ENCODE peak calls at places on chromosomes 3 and 15, in eight cellular contexts. One of them, this sample, is unnamed.

GRCh38 chr3:141489184-141489583 is 2.4 kb downstream of the RASA2 start:
- DNase-seq in NCI-H460: no peak
- DNase-seq in Caco-2: no peak
- DNase-seq in NCI-H1105 treated with DMSO at 0.1 percent for 48 hours: no peak
- DNase-seq in heart left ventricle: no peak
- DNase-seq in tibial artery: no peak
- DNase-seq in fibroblast of pulmonary artery: no peak
- DNase-seq in AG08396: no peak
- DNase-seq in this sample: no peak

GRCh38 chr3:163347944-163348343 is 1730.4 kb downstream of the SI start:
- DNase-seq in NCI-H460: no peak
- DNase-seq in Caco-2: no peak
- DNase-seq in NCI-H1105 treated with DMSO at 0.1 percent for 48 hours: no peak
- DNase-seq in heart left ventricle: no peak
- DNase-seq in tibial artery: no peak
- DNase-seq in fibroblast of pulmonary artery: peak; percentile 5
- DNase-seq in AG08396: no peak
- DNase-seq in this sample: no peak

GRCh38 chr3:122409392-122409791 is 6.5 kb downstream of the WDR5B start:
- DNase-seq in NCI-H460: no peak
- DNase-seq in Caco-2: no peak
- DNase-seq in NCI-H1105 treated with DMSO at 0.1 percent for 48 hours: no peak
- DNase-seq in heart left ventricle: no peak
- DNase-seq in tibial artery: no peak
- DNase-seq in fibroblast of pulmonary artery: no peak
- DNase-seq in AG08396: no peak
- DNase-seq in this sample: no peak

GRCh38 chr3:69913422-69913821 is 86.1 kb upstream of the SAMMSON start:
- DNase-seq in NCI-H460: no peak
- DNase-seq in Caco-2: no peak
- DNase-seq in NCI-H1105 treated with DMSO at 0.1 percent for 48 hours: no peak
- DNase-seq in heart left ventricle: no peak
- DNase-seq in tibial artery: no peak
- DNase-seq in fibroblast of pulmonary artery: no peak
- DNase-seq in AG08396: no peak
- DNase-seq in this sample: no peak

GRCh38 chr3:107969994-107970896 is 120.6 kb downstream of the CD47 start:
- DNase-seq in NCI-H460: no peak
- DNase-seq in Caco-2: no peak
- DNase-seq in NCI-H1105 treated with DMSO at 0.1 percent for 48 hours: peak; percentile 69
- DNase-seq in heart left ventricle: no peak
- DNase-seq in tibial artery: no peak
- DNase-seq in fibroblast of pulmonary artery: peak; percentile 98
- DNase-seq in AG08396: no peak
- DNase-seq in this sample: no peak

GRCh38 chr3:17310983-17311382 is 426.2 kb downstream of the PLCL2 start:
- DNase-seq in NCI-H460: no peak
- DNase-seq in Caco-2: no peak
- DNase-seq in NCI-H1105 treated with DMSO at 0.1 percent for 48 hours: no peak
- DNase-seq in heart left ventricle: no peak
- DNase-seq in tibial artery: no peak
- DNase-seq in fibroblast of pulmonary artery: no peak
- DNase-seq in AG08396: no peak
- DNase-seq in this sample: no peak

GRCh38 chr3:18888370-18888769 is 259.9 kb upstream of the KCNH8 start:
- DNase-seq in NCI-H460: no peak
- DNase-seq in Caco-2: no peak
- DNase-seq in NCI-H1105 treated with DMSO at 0.1 percent for 48 hours: no peak
- DNase-seq in heart left ventricle: no peak
- DNase-seq in tibial artery: no peak
- DNase-seq in fibroblast of pulmonary artery: no peak
- DNase-seq in AG08396: no peak
- DNase-seq in this sample: no peak

GRCh38 chr3:45497963-45498362 is 96.6 kb upstream of the LIMD1 start:
- DNase-seq in NCI-H460: no peak
- DNase-seq in Caco-2: no peak
- DNase-seq in NCI-H1105 treated with DMSO at 0.1 percent for 48 hours: no peak
- DNase-seq in heart left ventricle: no peak
- DNase-seq in tibial artery: no peak
- DNase-seq in fibroblast of pulmonary artery: no peak
- DNase-seq in AG08396: no peak
- DNase-seq in this sample: no peak

GRCh38 chr15:80530737-80531365 is 126.7 kb downstream of the ARNT2 start:
- DNase-seq in NCI-H460: no peak
- DNase-seq in Caco-2: no peak
- DNase-seq in NCI-H1105 treated with DMSO at 0.1 percent for 48 hours: no peak
- DNase-seq in heart left ventricle: no peak
- DNase-seq in tibial artery: no peak
- DNase-seq in fibroblast of pulmonary artery: peak; percentile 59
- DNase-seq in AG08396: no peak
- DNase-seq in this sample: no peak

GRCh38 chr3:112637700-112638099 is 3.2 kb downstream of the CCDC80 start:
- DNase-seq in NCI-H460: no peak
- DNase-seq in Caco-2: no peak
- DNase-seq in NCI-H1105 treated with DMSO at 0.1 percent for 48 hours: no peak
- DNase-seq in heart left ventricle: no peak
- DNase-seq in tibial artery: no peak
- DNase-seq in fibroblast of pulmonary artery: no peak
- DNase-seq in AG08396: no peak
- DNase-seq in this sample: no peak

GRCh38 chr3:46052531-46052930 is 25.2 kb upstream of the XCR1 start:
- DNase-seq in NCI-H460: no peak
- DNase-seq in Caco-2: no peak
- DNase-seq in NCI-H1105 treated with DMSO at 0.1 percent for 48 hours: no peak
- DNase-seq in heart left ventricle: no peak
- DNase-seq in tibial artery: no peak
- DNase-seq in fibroblast of pulmonary artery: no peak
- DNase-seq in AG08396: no peak
- DNase-seq in this sample: no peak

GRCh38 chr3:174397848-174398247 is 461.3 kb upstream of the NAALADL2 start:
- DNase-seq in NCI-H460: no peak
- DNase-seq in Caco-2: peak; percentile 39
- DNase-seq in NCI-H1105 treated with DMSO at 0.1 percent for 48 hours: peak; percentile 12
- DNase-seq in heart left ventricle: no peak
- DNase-seq in tibial artery: no peak
- DNase-seq in fibroblast of pulmonary artery: peak; percentile 73
- DNase-seq in AG08396: peak; percentile 9
- DNase-seq in this sample: no peak

GRCh38 chr3:159763466-159764210 is 225.0 kb upstream of the IL12A start:
- DNase-seq in NCI-H460: peak; percentile 64
- DNase-seq in Caco-2: peak; percentile 91
- DNase-seq in NCI-H1105 treated with DMSO at 0.1 percent for 48 hours: peak; percentile 97
- DNase-seq in heart left ventricle: peak; percentile 89
- DNase-seq in tibial artery: peak; percentile 91
- DNase-seq in fibroblast of pulmonary artery: peak; percentile 78
- DNase-seq in AG08396: peak; percentile 90
- DNase-seq in this sample: peak; percentile 67

GRCh38 chr15:84883433-84883832 is 1.0 kb upstream of the SLC28A1 start:
- DNase-seq in NCI-H460: no peak
- DNase-seq in Caco-2: peak; percentile 19
- DNase-seq in NCI-H1105 treated with DMSO at 0.1 percent for 48 hours: no peak
- DNase-seq in heart left ventricle: no peak
- DNase-seq in tibial artery: no peak
- DNase-seq in fibroblast of pulmonary artery: peak; percentile 38
- DNase-seq in AG08396: no peak
- DNase-seq in this sample: no peak

GRCh38 chr3:184381261-184382224 is 1.7 kb downstream of the CHRD start:
- DNase-seq in NCI-H460: no peak
- DNase-seq in Caco-2: no peak
- DNase-seq in NCI-H1105 treated with DMSO at 0.1 percent for 48 hours: no peak
- DNase-seq in heart left ventricle: peak; percentile 78
- DNase-seq in tibial artery: peak; percentile 83
- DNase-seq in fibroblast of pulmonary artery: no peak
- DNase-seq in AG08396: no peak
- DNase-seq in this sample: no peak

GRCh38 chr3:113783980-113784379 is 37.1 kb downstream of the ATP6V1A start:
- DNase-seq in NCI-H460: no peak
- DNase-seq in Caco-2: no peak
- DNase-seq in NCI-H1105 treated with DMSO at 0.1 percent for 48 hours: no peak
- DNase-seq in heart left ventricle: no peak
- DNase-seq in tibial artery: no peak
- DNase-seq in fibroblast of pulmonary artery: peak; percentile 71
- DNase-seq in AG08396: no peak
- DNase-seq in this sample: no peak

GRCh38 chr3:58424613-58425012 is 9.0 kb downstream of the PDHB start:
- DNase-seq in NCI-H460: no peak
- DNase-seq in Caco-2: no peak
- DNase-seq in NCI-H1105 treated with DMSO at 0.1 percent for 48 hours: no peak
- DNase-seq in heart left ventricle: no peak
- DNase-seq in tibial artery: no peak
- DNase-seq in fibroblast of pulmonary artery: no peak
- DNase-seq in AG08396: no peak
- DNase-seq in this sample: no peak

GRCh38 chr15:66068801-66069200 is 184.7 kb downstream of the MEGF11 start:
- DNase-seq in NCI-H460: no peak
- DNase-seq in Caco-2: no peak
- DNase-seq in NCI-H1105 treated with DMSO at 0.1 percent for 48 hours: no peak
- DNase-seq in heart left ventricle: no peak
- DNase-seq in tibial artery: no peak
- DNase-seq in fibroblast of pulmonary artery: no peak
- DNase-seq in AG08396: no peak
- DNase-seq in this sample: no peak

GRCh38 chr3:180983136-180983535 is 6.4 kb downstream of the DNAJC19 start:
- DNase-seq in NCI-H460: no peak
- DNase-seq in Caco-2: no peak
- DNase-seq in NCI-H1105 treated with DMSO at 0.1 percent for 48 hours: no peak
- DNase-seq in heart left ventricle: no peak
- DNase-seq in tibial artery: no peak
- DNase-seq in fibroblast of pulmonary artery: no peak
- DNase-seq in AG08396: no peak
- DNase-seq in this sample: no peak

GRCh38 chr15:68387288-68388143 is 44.4 kb downstream of the ITGA11 start:
- DNase-seq in NCI-H460: no peak
- DNase-seq in Caco-2: no peak
- DNase-seq in NCI-H1105 treated with DMSO at 0.1 percent for 48 hours: no peak
- DNase-seq in heart left ventricle: no peak
- DNase-seq in tibial artery: peak; percentile 46
- DNase-seq in fibroblast of pulmonary artery: no peak
- DNase-seq in AG08396: no peak
- DNase-seq in this sample: no peak

GRCh38 chr15:28130651-28131050 is 31.5 kb upstream of the OCA2 start:
- DNase-seq in NCI-H460: no peak
- DNase-seq in Caco-2: no peak
- DNase-seq in NCI-H1105 treated with DMSO at 0.1 percent for 48 hours: no peak
- DNase-seq in heart left ventricle: peak; percentile 56
- DNase-seq in tibial artery: no peak
- DNase-seq in fibroblast of pulmonary artery: no peak
- DNase-seq in AG08396: no peak
- DNase-seq in this sample: no peak

GRCh38 chr3:117532268-117532667 is 822.7 kb downstream of the TUSC7 start:
- DNase-seq in NCI-H460: no peak
- DNase-seq in Caco-2: no peak
- DNase-seq in NCI-H1105 treated with DMSO at 0.1 percent for 48 hours: no peak
- DNase-seq in heart left ventricle: no peak
- DNase-seq in tibial artery: no peak
- DNase-seq in fibroblast of pulmonary artery: no peak
- DNase-seq in AG08396: no peak
- DNase-seq in this sample: no peak

GRCh38 chr3:99634881-99635280 is 3.5 kb upstream of the COL8A1 start:
- DNase-seq in NCI-H460: no peak
- DNase-seq in Caco-2: no peak
- DNase-seq in NCI-H1105 treated with DMSO at 0.1 percent for 48 hours: no peak
- DNase-seq in heart left ventricle: no peak
- DNase-seq in tibial artery: no peak
- DNase-seq in fibroblast of pulmonary artery: no peak
- DNase-seq in AG08396: no peak
- DNase-seq in this sample: no peak

GRCh38 chr3:55615039-55615693 is 128.1 kb upstream of the WNT5A start:
- DNase-seq in NCI-H460: no peak
- DNase-seq in Caco-2: no peak
- DNase-seq in NCI-H1105 treated with DMSO at 0.1 percent for 48 hours: no peak
- DNase-seq in heart left ventricle: no peak
- DNase-seq in tibial artery: no peak
- DNase-seq in fibroblast of pulmonary artery: no peak
- DNase-seq in AG08396: no peak
- DNase-seq in this sample: no peak

GRCh38 chr3:177787279-177788041 is 590.2 kb upstream of the TBL1XR1 start:
- DNase-seq in NCI-H460: no peak
- DNase-seq in Caco-2: no peak
- DNase-seq in NCI-H1105 treated with DMSO at 0.1 percent for 48 hours: no peak
- DNase-seq in heart left ventricle: no peak
- DNase-seq in tibial artery: no peak
- DNase-seq in fibroblast of pulmonary artery: no peak
- DNase-seq in AG08396: no peak
- DNase-seq in this sample: no peak

GRCh38 chr3:11672396-11672795 is 28.7 kb upstream of the VGLL4 start:
- DNase-seq in NCI-H460: no peak
- DNase-seq in Caco-2: no peak
- DNase-seq in NCI-H1105 treated with DMSO at 0.1 percent for 48 hours: no peak
- DNase-seq in heart left ventricle: no peak
- DNase-seq in tibial artery: no peak
- DNase-seq in fibroblast of pulmonary artery: no peak
- DNase-seq in AG08396: no peak
- DNase-seq in this sample: no peak

GRCh38 chr3:149489060-149489690 is 14.7 kb downstream of the TM4SF4 start:
- DNase-seq in NCI-H460: no peak
- DNase-seq in Caco-2: peak; percentile 29
- DNase-seq in NCI-H1105 treated with DMSO at 0.1 percent for 48 hours: no peak
- DNase-seq in heart left ventricle: no peak
- DNase-seq in tibial artery: no peak
- DNase-seq in fibroblast of pulmonary artery: peak; percentile 47
- DNase-seq in AG08396: no peak
- DNase-seq in this sample: no peak

GRCh38 chr15:60554494-60554893 is 75.6 kb upstream of the ICE2 start:
- DNase-seq in NCI-H460: no peak
- DNase-seq in Caco-2: no peak
- DNase-seq in NCI-H1105 treated with DMSO at 0.1 percent for 48 hours: peak; percentile 62
- DNase-seq in heart left ventricle: no peak
- DNase-seq in tibial artery: no peak
- DNase-seq in fibroblast of pulmonary artery: no peak
- DNase-seq in AG08396: no peak
- DNase-seq in this sample: no peak

GRCh38 chr3:169278667-169279066 is 384.8 kb downstream of the MECOM start:
- DNase-seq in NCI-H460: no peak
- DNase-seq in Caco-2: no peak
- DNase-seq in NCI-H1105 treated with DMSO at 0.1 percent for 48 hours: no peak
- DNase-seq in heart left ventricle: no peak
- DNase-seq in tibial artery: no peak
- DNase-seq in fibroblast of pulmonary artery: no peak
- DNase-seq in AG08396: no peak
- DNase-seq in this sample: no peak

GRCh38 chr3:152385761-152386160 is 117.0 kb downstream of the MBNL1 start:
- DNase-seq in NCI-H460: no peak
- DNase-seq in Caco-2: no peak
- DNase-seq in NCI-H1105 treated with DMSO at 0.1 percent for 48 hours: no peak
- DNase-seq in heart left ventricle: no peak
- DNase-seq in tibial artery: no peak
- DNase-seq in fibroblast of pulmonary artery: peak; percentile 56
- DNase-seq in AG08396: peak; percentile 13
- DNase-seq in this sample: no peak

GRCh38 chr15:40098489-40099261 is 10.0 kb downstream of the BMF start:
- DNase-seq in NCI-H460: peak; percentile 60
- DNase-seq in Caco-2: peak; percentile 92
- DNase-seq in NCI-H1105 treated with DMSO at 0.1 percent for 48 hours: peak; percentile 69
- DNase-seq in heart left ventricle: no peak
- DNase-seq in tibial artery: peak; percentile 88
- DNase-seq in fibroblast of pulmonary artery: peak; percentile 92
- DNase-seq in AG08396: peak; percentile 95
- DNase-seq in this sample: peak; percentile 93

GRCh38 chr3:66261318-66261717 is 40.5 kb downstream of the SLC25A26 start:
- DNase-seq in NCI-H460: no peak
- DNase-seq in Caco-2: no peak
- DNase-seq in NCI-H1105 treated with DMSO at 0.1 percent for 48 hours: no peak
- DNase-seq in heart left ventricle: no peak
- DNase-seq in tibial artery: no peak
- DNase-seq in fibroblast of pulmonary artery: peak; percentile 33
- DNase-seq in AG08396: peak; percentile 26
- DNase-seq in this sample: peak; percentile 40

GRCh38 chr15:77004189-77004588 is 9.3 kb downstream of the PSTPIP1 start:
- DNase-seq in NCI-H460: no peak
- DNase-seq in Caco-2: no peak
- DNase-seq in NCI-H1105 treated with DMSO at 0.1 percent for 48 hours: no peak
- DNase-seq in heart left ventricle: peak; percentile 81
- DNase-seq in tibial artery: peak; percentile 83
- DNase-seq in fibroblast of pulmonary artery: no peak
- DNase-seq in AG08396: no peak
- DNase-seq in this sample: no peak

GRCh38 chr15:91853968-91854943 is 748 bp downstream of the SLCO3A1 start:
- DNase-seq in NCI-H460: peak; percentile 6
- DNase-seq in Caco-2: peak; percentile 32
- DNase-seq in NCI-H1105 treated with DMSO at 0.1 percent for 48 hours: peak; percentile 18
- DNase-seq in heart left ventricle: peak; percentile 86
- DNase-seq in tibial artery: peak; percentile 72
- DNase-seq in fibroblast of pulmonary artery: peak; percentile 11
- DNase-seq in AG08396: peak; percentile 74
- DNase-seq in this sample: peak; percentile 37

This sample was measured in H54.